ENCODE peak calls at places on chromosomes 12 and 14, in five cellular contexts. One of them, this sample, is unnamed. For H3K9me3, the result is how much of the 10 kb centered on the place peaks cover.

GRCh38 chr12:41206298-41206697 is 18.2 kb downstream of the PDZRN4 start:
- DNase-seq in ovary: no peak
- DNase-seq in pancreas: no peak
- DNase-seq in lung: no peak
- DNase-seq in HepG2: no peak
- DNase-seq in this sample: no peak

GRCh38 chr12:80325167-80325959 is 118.7 kb upstream of the PTPRQ start:
- DNase-seq in lung: no peak
- DNase-seq in pancreas: no peak
- DNase-seq in HepG2: no peak
- DNase-seq in ovary: no peak
- DNase-seq in this sample: no peak

GRCh38 chr14:32565256-32565655 is 236.2 kb downstream of the AKAP6 start:
- DNase-seq in HepG2: no peak
- DNase-seq in pancreas: no peak
- DNase-seq in ovary: no peak
- DNase-seq in lung: no peak
- DNase-seq in this sample: no peak

GRCh38 chr12:92108651-92109050 is 37.0 kb downstream of the BTG1 start:
- DNase-seq in pancreas: no peak
- DNase-seq in ovary: peak
- DNase-seq in HepG2: no peak
- DNase-seq in lung: no peak
- DNase-seq in this sample: no peak

GRCh38 chr14:101330416-101331140 is 230.7 kb upstream of the DIO3 start:
- DNase-seq in ovary: no peak
- DNase-seq in pancreas: no peak
- DNase-seq in HepG2: peak
- DNase-seq in lung: no peak
- DNase-seq in this sample: no peak

GRCh38 chr12:30908389-30909087 is 18.0 kb upstream of the TSPAN11 start:
- DNase-seq in ovary: no peak
- DNase-seq in HepG2: peak
- DNase-seq in pancreas: no peak
- DNase-seq in lung: no peak
- DNase-seq in this sample: no peak

GRCh38 chr14:68097727-68098126 is 278.1 kb downstream of the RAD51B start:
- DNase-seq in HepG2: no peak
- DNase-seq in ovary: no peak
- DNase-seq in lung: no peak
- DNase-seq in pancreas: no peak
- DNase-seq in this sample: no peak

GRCh38 chr12:120468271-120468845 is 1.2 kb downstream of the SRSF9 start:
- DNase-seq in lung: peak
- DNase-seq in ovary: peak
- DNase-seq in pancreas: peak
- DNase-seq in HepG2: peak
- DNase-seq in this sample: peak

GRCh38 chr14:72700338-72701231 is 193.3 kb downstream of the DPF3 start:
- DNase-seq in lung: no peak
- DNase-seq in ovary: no peak
- DNase-seq in HepG2: no peak
- DNase-seq in pancreas: no peak
- DNase-seq in this sample: no peak

GRCh38 chr12:116265361-116266128 is 11.9 kb downstream of the MED13L start:
- DNase-seq in HepG2: no peak
- DNase-seq in pancreas: no peak
- DNase-seq in ovary: no peak
- DNase-seq in lung: no peak
- DNase-seq in this sample: no peak

GRCh38 chr12:105342464-105342863 is 12.0 kb downstream of the C12orf75 start:
- DNase-seq in ovary: no peak
- DNase-seq in lung: no peak
- DNase-seq in HepG2: no peak
- DNase-seq in pancreas: no peak
- DNase-seq in this sample: no peak
- H3K9me3 ChIP-seq in ovary: under half
- H3K9me3 ChIP-seq in lung: under half
- H3K9me3 ChIP-seq in HepG2: under half
- H3K9me3 ChIP-seq in pancreas: under half
- H3K9me3 ChIP-seq in this sample: under half

GRCh38 chr12:105341010-105341409 is 10.5 kb downstream of the C12orf75 start:
- DNase-seq in pancreas: no peak
- DNase-seq in ovary: no peak
- DNase-seq in lung: no peak
- DNase-seq in HepG2: no peak
- DNase-seq in this sample: no peak
- H3K9me3 ChIP-seq in pancreas: under half
- H3K9me3 ChIP-seq in ovary: under half
- H3K9me3 ChIP-seq in lung: under half
- H3K9me3 ChIP-seq in HepG2: under half
- H3K9me3 ChIP-seq in this sample: under half

DNA sequence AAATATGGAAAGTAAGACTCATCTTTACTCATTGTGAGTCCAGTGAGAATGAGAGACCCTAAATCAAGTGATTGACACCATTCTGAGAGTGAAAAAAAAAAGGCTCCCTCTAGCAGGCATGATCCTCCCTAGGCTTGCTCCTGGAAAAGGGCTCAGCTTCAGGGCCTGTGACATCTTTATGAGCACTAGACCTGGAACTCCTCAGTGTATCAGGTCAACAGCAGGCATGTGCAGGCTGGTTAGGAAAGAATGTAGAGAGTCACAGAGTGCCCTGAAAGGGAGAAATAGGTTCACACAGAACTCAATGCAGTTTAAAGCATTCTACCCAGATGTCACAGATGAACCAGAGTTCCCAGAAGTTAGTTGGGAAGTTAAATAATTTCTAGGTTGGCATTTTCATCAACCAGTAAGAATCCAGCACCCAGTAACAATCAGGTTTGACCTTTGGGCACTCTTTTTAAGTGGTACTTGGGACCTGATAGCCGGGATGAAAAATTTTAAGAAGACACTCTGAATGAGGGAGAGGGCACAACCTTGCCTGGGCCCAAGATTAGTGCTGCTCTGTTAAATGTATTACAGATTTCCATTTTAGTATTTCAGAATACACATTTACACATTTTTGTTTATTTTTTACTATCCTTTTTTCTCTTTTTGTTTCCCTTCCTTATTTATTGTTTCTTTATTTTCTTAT is 828.8 kb downstream of the C12orf50 start:
- DNase-seq in HepG2: no peak
- DNase-seq in lung: no peak
- DNase-seq in ovary: no peak
- DNase-seq in pancreas: no peak
- DNase-seq in this sample: no peak
- H3K9me3 ChIP-seq in HepG2: half or more
- H3K9me3 ChIP-seq in lung: under half
- H3K9me3 ChIP-seq in ovary: under half
- H3K9me3 ChIP-seq in pancreas: under half
- H3K9me3 ChIP-seq in this sample: under half

GRCh38 chr12:3407723-3408122 is 83.3 kb upstream of the PRMT8 start:
- DNase-seq in lung: no peak
- DNase-seq in pancreas: no peak
- DNase-seq in HepG2: no peak
- DNase-seq in ovary: no peak
- DNase-seq in this sample: no peak
- H3K9me3 ChIP-seq in lung: under half
- H3K9me3 ChIP-seq in pancreas: under half
- H3K9me3 ChIP-seq in HepG2: under half
- H3K9me3 ChIP-seq in ovary: under half
- H3K9me3 ChIP-seq in this sample: under half

GRCh38 chr14:106067935-106068334 is 541.6 kb downstream of the TMEM121 start:
- DNase-seq in ovary: no peak
- DNase-seq in HepG2: no peak
- DNase-seq in lung: no peak
- DNase-seq in pancreas: no peak
- DNase-seq in this sample: no peak
- H3K9me3 ChIP-seq in ovary: under half
- H3K9me3 ChIP-seq in HepG2: under half
- H3K9me3 ChIP-seq in lung: under half
- H3K9me3 ChIP-seq in pancreas: under half
- H3K9me3 ChIP-seq in this sample: under half

DNA sequence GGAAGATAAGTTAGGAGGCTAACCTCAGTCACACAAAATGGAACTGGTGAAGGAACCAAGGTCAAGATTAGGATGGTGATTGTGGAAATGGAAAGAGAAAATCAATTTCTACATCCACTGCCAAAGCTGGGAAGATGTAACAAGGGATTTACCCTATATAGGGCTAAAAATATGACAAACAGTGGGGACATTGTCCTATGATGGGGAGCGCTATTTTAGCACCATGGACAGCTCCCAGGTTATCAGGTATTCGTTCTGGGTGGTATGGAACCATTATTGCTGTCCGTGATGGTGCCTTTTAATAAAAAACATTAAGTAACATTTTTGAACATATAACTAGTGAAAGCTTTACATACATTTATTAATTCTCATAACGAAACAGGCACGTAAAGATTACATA is 124.0 kb downstream of the NDUFA12 start:
- DNase-seq in HepG2: peak
- DNase-seq in lung: no peak
- DNase-seq in ovary: no peak
- DNase-seq in pancreas: no peak
- DNase-seq in this sample: no peak
- H3K9me3 ChIP-seq in HepG2: under half
- H3K9me3 ChIP-seq in lung: under half
- H3K9me3 ChIP-seq in ovary: under half
- H3K9me3 ChIP-seq in pancreas: under half
- H3K9me3 ChIP-seq in this sample: under half

GRCh38 chr14:102403028-102403427 is 40.3 kb downstream of the TECPR2 start:
- DNase-seq in HepG2: no peak
- DNase-seq in pancreas: no peak
- DNase-seq in lung: no peak
- DNase-seq in ovary: no peak
- DNase-seq in this sample: no peak
- H3K9me3 ChIP-seq in HepG2: under half
- H3K9me3 ChIP-seq in pancreas: under half
- H3K9me3 ChIP-seq in lung: under half
- H3K9me3 ChIP-seq in ovary: under half
- H3K9me3 ChIP-seq in this sample: under half

This sample was measured in psoas muscle.